ENCODE peak calls at places on chromosomes 16 and 17, in ten cellular contexts. One of them, this sample, is unnamed.

GRCh38 chr17:50181601-50182345 is 16.0 kb downstream of the SGCA start:
- DNase-seq in Peyer's patch: no peak
- DNase-seq in lower leg skin: no peak
- DNase-seq in HFFc6: no peak
- DNase-seq in GM06990: no peak
- DNase-seq in mesothelial cell of epicardium: no peak
- DNase-seq in choroid plexus epithelial cell: peak
- DNase-seq in astrocyte of the cerebellum: no peak
- DNase-seq in foreskin fibroblast: peak
- DNase-seq in prostate gland: no peak
- DNase-seq in this sample: no peak

GRCh38 chr16:48113471-48113870 is 42.3 kb downstream of the ABCC12 start:
- DNase-seq in astrocyte of the cerebellum: no peak
- DNase-seq in lower leg skin: no peak
- DNase-seq in mesothelial cell of epicardium: no peak
- DNase-seq in Peyer's patch: no peak
- DNase-seq in GM06990: no peak
- DNase-seq in choroid plexus epithelial cell: no peak
- DNase-seq in HFFc6: no peak
- DNase-seq in foreskin fibroblast: no peak
- DNase-seq in prostate gland: no peak
- DNase-seq in this sample: no peak

GRCh38 chr17:82491196-82491530 is 28.4 kb upstream of the FOXK2 start:
- DNase-seq in HFFc6: no peak
- DNase-seq in Peyer's patch: no peak
- DNase-seq in prostate gland: no peak
- DNase-seq in foreskin fibroblast: no peak
- DNase-seq in mesothelial cell of epicardium: no peak
- DNase-seq in choroid plexus epithelial cell: no peak
- DNase-seq in GM06990: no peak
- DNase-seq in lower leg skin: no peak
- DNase-seq in astrocyte of the cerebellum: no peak
- DNase-seq in this sample: no peak

GRCh38 chr17:39722965-39723848 is 7.1 kb downstream of the MIEN1 start:
- DNase-seq in Peyer's patch: no peak
- DNase-seq in lower leg skin: no peak
- DNase-seq in astrocyte of the cerebellum: no peak
- DNase-seq in choroid plexus epithelial cell: no peak
- DNase-seq in mesothelial cell of epicardium: no peak
- DNase-seq in HFFc6: no peak
- DNase-seq in prostate gland: no peak
- DNase-seq in foreskin fibroblast: no peak
- DNase-seq in GM06990: no peak
- DNase-seq in this sample: no peak

GRCh38 chr17:40284085-40284713 is 3.5 kb upstream of the CDC6 start:
- DNase-seq in HFFc6: peak
- DNase-seq in prostate gland: peak
- DNase-seq in GM06990: no peak
- DNase-seq in choroid plexus epithelial cell: peak
- DNase-seq in Peyer's patch: no peak
- DNase-seq in astrocyte of the cerebellum: peak
- DNase-seq in lower leg skin: no peak
- DNase-seq in foreskin fibroblast: peak
- DNase-seq in mesothelial cell of epicardium: no peak
- DNase-seq in this sample: no peak

GRCh38 chr17:48816774-48817590 is at the start of gene TTLL6:
- DNase-seq in Peyer's patch: peak
- DNase-seq in lower leg skin: peak
- DNase-seq in foreskin fibroblast: peak
- DNase-seq in choroid plexus epithelial cell: peak
- DNase-seq in prostate gland: peak
- DNase-seq in astrocyte of the cerebellum: peak
- DNase-seq in GM06990: peak
- DNase-seq in HFFc6: no peak
- DNase-seq in mesothelial cell of epicardium: peak
- DNase-seq in this sample: peak

GRCh38 chr17:73343168-73343634 is 31.4 kb upstream of the CDC42EP4 start:
- DNase-seq in prostate gland: no peak
- DNase-seq in foreskin fibroblast: peak
- DNase-seq in lower leg skin: no peak
- DNase-seq in mesothelial cell of epicardium: peak
- DNase-seq in astrocyte of the cerebellum: no peak
- DNase-seq in choroid plexus epithelial cell: peak
- DNase-seq in HFFc6: no peak
- DNase-seq in Peyer's patch: peak
- DNase-seq in GM06990: no peak
- DNase-seq in this sample: no peak

GRCh38 chr17:5950871-5951270 is 119.3 kb upstream of the WSCD1 start:
- DNase-seq in HFFc6: no peak
- DNase-seq in lower leg skin: no peak
- DNase-seq in astrocyte of the cerebellum: no peak
- DNase-seq in prostate gland: no peak
- DNase-seq in foreskin fibroblast: no peak
- DNase-seq in Peyer's patch: no peak
- DNase-seq in choroid plexus epithelial cell: no peak
- DNase-seq in GM06990: no peak
- DNase-seq in mesothelial cell of epicardium: no peak
- DNase-seq in this sample: no peak

GRCh38 chr16:1745181-1745899 is 26.0 kb downstream of the NME3 start:
- DNase-seq in HFFc6: peak
- DNase-seq in astrocyte of the cerebellum: peak
- DNase-seq in choroid plexus epithelial cell: peak
- DNase-seq in prostate gland: no peak
- DNase-seq in foreskin fibroblast: peak
- DNase-seq in lower leg skin: no peak
- DNase-seq in mesothelial cell of epicardium: no peak
- DNase-seq in GM06990: no peak
- DNase-seq in Peyer's patch: no peak
- DNase-seq in this sample: no peak
- TF ChIP-seq CTCF in HFFc6: peak
- TF ChIP-seq CTCF in astrocyte of the cerebellum: no peak
- TF ChIP-seq CTCF in choroid plexus epithelial cell: peak
- TF ChIP-seq CTCF in prostate gland: no peak
- TF ChIP-seq CTCF in foreskin fibroblast: no peak
- TF ChIP-seq CTCF in lower leg skin: no peak
- TF ChIP-seq CTCF in mesothelial cell of epicardium: no peak
- TF ChIP-seq CTCF in GM06990: no peak
- TF ChIP-seq CTCF in Peyer's patch: no peak
- TF ChIP-seq CTCF in this sample: no peak

DNA sequence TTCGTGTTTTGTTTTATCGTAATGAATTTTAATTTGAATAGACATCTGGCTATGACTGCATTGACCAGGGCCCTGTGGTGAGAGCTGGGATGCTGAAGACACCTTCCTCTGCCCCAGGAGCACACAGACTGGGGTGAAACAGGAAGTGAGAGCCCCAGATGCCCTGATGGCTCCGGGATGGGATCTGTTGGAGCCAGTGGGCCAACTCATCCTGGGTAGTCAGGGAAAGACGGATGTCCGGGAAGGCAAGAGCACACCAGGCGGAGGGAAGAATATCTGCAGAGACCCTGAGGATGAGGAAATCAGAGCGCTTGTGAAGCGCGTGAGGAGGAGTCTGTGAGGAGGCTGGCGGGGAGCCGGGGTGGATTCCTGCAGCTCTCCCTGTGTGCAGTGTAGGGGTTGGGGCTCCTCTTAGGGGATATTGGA is 71.5 kb upstream of the LGALS9 start:
- DNase-seq in prostate gland: no peak
- DNase-seq in GM06990: no peak
- DNase-seq in HFFc6: no peak
- DNase-seq in choroid plexus epithelial cell: peak
- DNase-seq in foreskin fibroblast: peak
- DNase-seq in lower leg skin: no peak
- DNase-seq in Peyer's patch: no peak
- DNase-seq in astrocyte of the cerebellum: no peak
- DNase-seq in mesothelial cell of epicardium: no peak
- DNase-seq in this sample: no peak
- TF ChIP-seq CTCF in prostate gland: no peak
- TF ChIP-seq CTCF in GM06990: no peak
- TF ChIP-seq CTCF in HFFc6: no peak
- TF ChIP-seq CTCF in choroid plexus epithelial cell: peak
- TF ChIP-seq CTCF in foreskin fibroblast: no peak
- TF ChIP-seq CTCF in lower leg skin: no peak
- TF ChIP-seq CTCF in Peyer's patch: no peak
- TF ChIP-seq CTCF in astrocyte of the cerebellum: no peak
- TF ChIP-seq CTCF in mesothelial cell of epicardium: no peak
- TF ChIP-seq CTCF in this sample: no peak

GRCh38 chr16:54342001-54342776 is 55.6 kb upstream of the IRX3 start:
- DNase-seq in Peyer's patch: no peak
- DNase-seq in HFFc6: no peak
- DNase-seq in mesothelial cell of epicardium: no peak
- DNase-seq in choroid plexus epithelial cell: peak
- DNase-seq in GM06990: no peak
- DNase-seq in foreskin fibroblast: peak
- DNase-seq in lower leg skin: peak
- DNase-seq in astrocyte of the cerebellum: no peak
- DNase-seq in prostate gland: peak
- DNase-seq in this sample: no peak
- TF ChIP-seq CTCF in Peyer's patch: no peak
- TF ChIP-seq CTCF in HFFc6: no peak
- TF ChIP-seq CTCF in mesothelial cell of epicardium: no peak
- TF ChIP-seq CTCF in choroid plexus epithelial cell: no peak
- TF ChIP-seq CTCF in GM06990: no peak
- TF ChIP-seq CTCF in foreskin fibroblast: no peak
- TF ChIP-seq CTCF in lower leg skin: no peak
- TF ChIP-seq CTCF in astrocyte of the cerebellum: no peak
- TF ChIP-seq CTCF in prostate gland: no peak
- TF ChIP-seq CTCF in this sample: no peak

GRCh38 chr16:81997738-81998137 is 13.5 kb downstream of the SDR42E1 start:
- DNase-seq in foreskin fibroblast: peak
- DNase-seq in choroid plexus epithelial cell: peak
- DNase-seq in astrocyte of the cerebellum: peak
- DNase-seq in Peyer's patch: no peak
- DNase-seq in HFFc6: peak
- DNase-seq in lower leg skin: no peak
- DNase-seq in mesothelial cell of epicardium: no peak
- DNase-seq in prostate gland: no peak
- DNase-seq in GM06990: no peak
- DNase-seq in this sample: no peak

GRCh38 chr16:81995651-81996050 is 15.6 kb downstream of the SDR42E1 start:
- DNase-seq in prostate gland: no peak
- DNase-seq in GM06990: no peak
- DNase-seq in astrocyte of the cerebellum: no peak
- DNase-seq in Peyer's patch: no peak
- DNase-seq in HFFc6: no peak
- DNase-seq in mesothelial cell of epicardium: no peak
- DNase-seq in lower leg skin: no peak
- DNase-seq in foreskin fibroblast: peak
- DNase-seq in choroid plexus epithelial cell: no peak
- DNase-seq in this sample: no peak

GRCh38 chr16:81996664-81997529 is 14.4 kb downstream of the SDR42E1 start:
- DNase-seq in GM06990: no peak
- DNase-seq in astrocyte of the cerebellum: peak
- DNase-seq in Peyer's patch: no peak
- DNase-seq in mesothelial cell of epicardium: no peak
- DNase-seq in HFFc6: peak
- DNase-seq in foreskin fibroblast: peak
- DNase-seq in prostate gland: no peak
- DNase-seq in lower leg skin: no peak
- DNase-seq in choroid plexus epithelial cell: peak
- DNase-seq in this sample: no peak

DNA sequence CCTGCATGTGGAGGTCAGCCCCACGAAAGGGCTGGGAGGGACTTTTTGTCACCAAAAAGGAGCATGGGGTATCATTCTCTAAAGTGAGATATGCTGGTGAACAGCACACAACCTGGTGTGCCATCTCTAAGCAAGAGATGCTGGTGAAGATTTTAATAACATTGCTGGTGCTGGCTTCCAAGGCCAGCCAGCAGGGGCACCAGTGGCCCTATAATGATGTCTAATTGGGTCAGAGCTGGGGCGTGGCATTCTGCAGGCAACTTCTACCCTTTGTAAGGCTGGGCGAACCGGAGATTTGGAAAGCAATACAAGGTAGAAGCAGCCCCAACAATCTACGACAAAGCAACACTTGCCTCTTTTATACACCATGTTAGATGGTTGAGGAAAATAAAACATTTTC is 16.8 kb downstream of the SDR42E1 start:
- DNase-seq in astrocyte of the cerebellum: no peak
- DNase-seq in foreskin fibroblast: no peak
- DNase-seq in GM06990: no peak
- DNase-seq in lower leg skin: no peak
- DNase-seq in mesothelial cell of epicardium: no peak
- DNase-seq in prostate gland: no peak
- DNase-seq in choroid plexus epithelial cell: no peak
- DNase-seq in HFFc6: no peak
- DNase-seq in Peyer's patch: no peak
- DNase-seq in this sample: no peak
- TF ChIP-seq CTCF in astrocyte of the cerebellum: no peak
- TF ChIP-seq CTCF in foreskin fibroblast: no peak
- TF ChIP-seq CTCF in GM06990: peak
- TF ChIP-seq CTCF in lower leg skin: no peak
- TF ChIP-seq CTCF in mesothelial cell of epicardium: no peak
- TF ChIP-seq CTCF in prostate gland: no peak
- TF ChIP-seq CTCF in choroid plexus epithelial cell: peak
- TF ChIP-seq CTCF in HFFc6: peak
- TF ChIP-seq CTCF in Peyer's patch: no peak
- TF ChIP-seq CTCF in this sample: peak

DNA sequence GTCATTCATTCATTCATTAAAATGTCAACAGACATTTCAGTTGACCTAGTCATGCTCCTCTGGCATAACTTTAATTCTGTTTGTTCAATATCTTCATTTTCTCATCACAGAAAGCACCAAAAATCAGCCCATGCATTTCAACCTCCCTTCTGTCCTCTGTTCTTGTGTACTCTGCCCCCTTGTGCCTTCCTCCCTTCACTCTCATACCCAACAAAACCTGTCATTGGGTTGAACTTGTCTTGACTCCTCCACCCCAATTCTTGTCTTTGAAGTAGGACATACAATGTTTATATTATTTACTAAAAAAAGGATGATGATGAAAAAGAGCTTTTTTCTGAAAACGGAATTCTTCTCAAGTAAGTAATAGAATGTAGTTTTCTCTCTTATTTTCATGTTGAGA is 43.8 kb downstream of the COX10 start:
- DNase-seq in prostate gland: no peak
- DNase-seq in foreskin fibroblast: no peak
- DNase-seq in HFFc6: no peak
- DNase-seq in mesothelial cell of epicardium: no peak
- DNase-seq in astrocyte of the cerebellum: no peak
- DNase-seq in choroid plexus epithelial cell: no peak
- DNase-seq in GM06990: no peak
- DNase-seq in Peyer's patch: no peak
- DNase-seq in lower leg skin: no peak
- DNase-seq in this sample: no peak
- TF ChIP-seq CTCF in prostate gland: no peak
- TF ChIP-seq CTCF in foreskin fibroblast: no peak
- TF ChIP-seq CTCF in HFFc6: no peak
- TF ChIP-seq CTCF in mesothelial cell of epicardium: no peak
- TF ChIP-seq CTCF in astrocyte of the cerebellum: no peak
- TF ChIP-seq CTCF in choroid plexus epithelial cell: no peak
- TF ChIP-seq CTCF in GM06990: no peak
- TF ChIP-seq CTCF in Peyer's patch: no peak
- TF ChIP-seq CTCF in lower leg skin: no peak
- TF ChIP-seq CTCF in this sample: no peak